ENCODE peak calls at places on chromosomes 4 and X, in nine cellular contexts. W, K, S, U, D, N, R, F and B are unnamed samples.

GRCh38 chrX:11386001-11386523 is 92.8 kb downstream of the AMELX start:
- DNase-seq in W (no peak), K (no peak), S (no peak), U (no peak), D (peak; percentile 73), N (no peak), R (no peak), F (peak; percentile 68), B (no peak)

GRCh38 chrX:12877386-12877785 is 10.5 kb downstream of the TLR7 start:
- DNase-seq in W (no peak), K (no peak), S (no peak), U (no peak), D (no peak), N (no peak), R (no peak), F (no peak), B (no peak)

GRCh38 chr4:54543088-54543795 is 114.5 kb upstream of the KIT start:
- DNase-seq in W (peak; percentile 83), K (no peak), S (no peak), U (no peak), D (no peak), N (peak; percentile 39), R (peak; percentile 96), F (no peak), B (no peak)

GRCh38 chr4:19375931-19376330 is 875.8 kb upstream of the SLIT2 start:
- DNase-seq in W (no peak), K (no peak), S (no peak), U (no peak), D (no peak), N (no peak), R (no peak), F (no peak), B (no peak)

GRCh38 chrX:134520860-134521390 is 61.0 kb downstream of the HPRT1 start:
- DNase-seq in W (peak; percentile 50), K (peak; percentile 38), S (peak; percentile 20), U (no peak), D (no peak), N (peak; percentile 58), R (no peak), F (peak; percentile 74), B (peak; percentile 22)

GRCh38 chr4:186621959-186622553 is 66.7 kb upstream of the MTNR1A start:
- DNase-seq in W (peak; percentile 79), K (no peak), S (no peak), U (no peak), D (no peak), N (peak; percentile 68), R (peak; percentile 69), F (peak; percentile 68), B (no peak)

GRCh38 chrX:10630320-10630719 is 9.9 kb upstream of the MID1 start:
- DNase-seq in W (no peak), K (no peak), S (no peak), U (no peak), D (no peak), N (no peak), R (no peak), F (no peak), B (no peak)

GRCh38 chrX:150155396-150156048 is 207.6 kb upstream of the MAMLD1 start:
- DNase-seq in W (peak; percentile 28), K (peak; percentile 37), S (no peak), U (no peak), D (no peak), N (peak; percentile 71), R (no peak), F (peak; percentile 90), B (no peak)

GRCh38 chrX:122512561-122513072 is 671.5 kb upstream of the GRIA3 start:
- DNase-seq in W (peak; percentile 57), K (no peak), S (no peak), U (no peak), D (no peak), N (peak; percentile 34), R (no peak), F (no peak), B (no peak)

GRCh38 chr4:189912170-189912569 is 28.5 kb upstream of the FRG1 start:
- DNase-seq in W (peak; percentile 1), K (no peak), S (no peak), U (no peak), D (no peak), N (no peak), R (no peak), F (no peak), B (no peak)

GRCh38 chrX:22629105-22629725 is 356.5 kb downstream of the CBLL2 start:
- DNase-seq in W (peak; percentile 65), K (no peak), S (no peak), U (no peak), D (no peak), N (peak; percentile 20), R (no peak), F (peak; percentile 12), B (no peak)

GRCh38 chr4:80171656-80172055 is 25.6 kb upstream of the PRDM8 start:
- DNase-seq in W (peak; percentile 31), K (no peak), S (no peak), U (no peak), D (no peak), N (no peak), R (no peak), F (no peak), B (no peak)

GRCh38 chr4:65482410-65482809 is 187.9 kb downstream of the EPHA5 start:
- DNase-seq in W (peak; percentile 76), K (no peak), S (no peak), U (no peak), D (no peak), N (no peak), R (no peak), F (peak; percentile 69), B (no peak)

GRCh38 chr4:2081540-2081939 is 22.4 kb downstream of the NAT8L start:
- DNase-seq in W (no peak), K (no peak), S (no peak), U (no peak), D (peak; percentile 52), N (no peak), R (no peak), F (no peak), B (no peak)

GRCh38 chr4:3227878-3228675 is 20.9 kb upstream of the MSANTD1 start:
- DNase-seq in W (no peak), K (no peak), S (no peak), U (no peak), D (no peak), N (no peak), R (no peak), F (no peak), B (no peak)

GRCh38 chr4:105146286-105147219 is at the start of gene TET2:
- DNase-seq in W (peak; percentile 83), K (peak; percentile 83), S (peak; percentile 73), U (peak; percentile 28), D (peak; percentile 91), N (peak; percentile 86), R (no peak), F (peak; percentile 85), B (peak; percentile 80)

GRCh38 chr4:46676364-46676763 is 232.7 kb downstream of the COX7B2 start:
- DNase-seq in W (no peak), K (no peak), S (no peak), U (no peak), D (no peak), N (no peak), R (no peak), F (no peak), B (no peak)

GRCh38 chr4:41857225-41857624 is 78.0 kb upstream of the TMEM33 start:
- DNase-seq in W (no peak), K (no peak), S (no peak), U (no peak), D (no peak), N (no peak), R (no peak), F (no peak), B (no peak)

GRCh38 chr4:41851621-41852020 is 83.6 kb upstream of the TMEM33 start:
- DNase-seq in W (no peak), K (no peak), S (no peak), U (no peak), D (no peak), N (no peak), R (no peak), F (no peak), B (no peak)

GRCh38 chr4:41856797-41857196 is 78.4 kb upstream of the TMEM33 start:
- DNase-seq in W (no peak), K (no peak), S (no peak), U (no peak), D (no peak), N (no peak), R (no peak), F (no peak), B (no peak)

GRCh38 chr4:41852229-41852628 is 83.0 kb upstream of the TMEM33 start:
- DNase-seq in W (no peak), K (no peak), S (no peak), U (no peak), D (no peak), N (no peak), R (no peak), F (no peak), B (no peak)

GRCh38 chr4:41853973-41854372 is 81.3 kb upstream of the TMEM33 start:
- DNase-seq in W (no peak), K (no peak), S (no peak), U (no peak), D (no peak), N (no peak), R (no peak), F (peak; percentile 6), B (no peak)
- TF ChIP-seq CTCF in W (peak; percentile 16), K (peak; percentile 23), S (no peak), U (no peak), D (no peak), N (no peak), R (no peak), F (no peak), B (peak; percentile 13)

GRCh38 chrX:46376246-46376885 is 168.9 kb downstream of the ZNF674 start:
- DNase-seq in W (peak; percentile 61), K (no peak), S (peak; percentile 10), U (no peak), D (no peak), N (peak; percentile 41), R (no peak), F (peak; percentile 55), B (no peak)
- TF ChIP-seq CTCF in W (peak; percentile 50), K (no peak), S (no peak), U (no peak), D (peak; percentile 48), N (peak; percentile 46), R (peak; percentile 29), F (peak; percentile 44), B (no peak)

DNA sequence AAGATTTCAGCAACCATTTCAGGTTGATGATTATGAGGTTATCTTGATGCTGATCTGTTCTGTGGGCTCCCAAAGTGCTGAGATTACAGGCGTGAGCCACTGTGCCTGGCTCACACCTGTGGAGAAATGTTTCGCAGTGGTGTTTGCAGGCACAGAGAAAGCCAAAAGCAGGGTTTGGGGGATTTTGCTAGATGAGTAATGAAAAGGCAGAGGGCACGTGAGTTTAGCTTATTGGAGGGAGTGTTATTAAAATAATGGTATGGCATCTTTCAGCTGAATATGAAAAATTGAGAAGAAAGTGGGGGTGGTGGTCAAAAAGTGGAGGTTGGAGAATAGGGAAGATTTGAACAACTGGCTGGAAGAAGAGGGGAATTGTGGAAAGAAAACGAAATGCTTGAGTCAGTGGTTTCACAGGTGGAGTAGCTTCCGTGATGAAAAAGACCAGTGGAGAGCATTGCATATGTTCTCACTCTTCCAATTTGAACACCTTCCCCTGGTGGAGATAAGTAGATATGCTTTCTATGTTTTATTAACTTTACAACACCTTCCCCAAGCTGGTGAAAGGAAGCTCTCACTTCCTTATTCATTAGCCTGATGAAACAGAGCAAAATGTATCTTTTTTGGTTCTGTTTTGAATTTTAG is 1.1 kb upstream of the CHST7 start:
- DNase-seq in W (no peak), K (no peak), S (no peak), U (no peak), D (no peak), N (no peak), R (no peak), F (no peak), B (no peak)
- TF ChIP-seq CTCF in W (peak; percentile 13), K (no peak), S (no peak), U (no peak), D (no peak), N (no peak), R (no peak), F (no peak), B (no peak)

GRCh38 chr4:170012629-170012958 is 13.6 kb downstream of the MFAP3L start:
- DNase-seq in W (no peak), K (no peak), S (no peak), U (no peak), D (no peak), N (no peak), R (no peak), F (no peak), B (no peak)
- TF ChIP-seq CTCF in W (no peak), K (no peak), S (no peak), U (no peak), D (no peak), N (no peak), R (no peak), F (no peak), B (no peak)